ENCODE peak calls at places on chromosomes 2 and 18, in four cellular contexts. One of them, this sample, is unnamed.

GRCh38 chr2:236095502-236095901 is 72.7 kb downstream of the GBX2 start:
- DNase-seq in HT-29: no peak
- DNase-seq in SW480: no peak
- DNase-seq in NCI-H2029 treated with DMSO at 0.1 percent for 48 hours: no peak
- DNase-seq in this sample: no peak

GRCh38 chr2:70854416-70854815 is 18.8 kb upstream of the CD207 start:
- DNase-seq in NCI-H2029 treated with DMSO at 0.1 percent for 48 hours: no peak
- DNase-seq in SW480: no peak
- DNase-seq in HT-29: no peak
- DNase-seq in this sample: no peak

GRCh38 chr2:237122214-237122666 is 36.6 kb downstream of the COPS8 start:
- DNase-seq in HT-29: peak
- DNase-seq in NCI-H2029 treated with DMSO at 0.1 percent for 48 hours: peak
- DNase-seq in SW480: peak
- DNase-seq in this sample: peak

GRCh38 chr2:239811001-239811798 is 213.9 kb downstream of the NDUFA10 start:
- DNase-seq in SW480: no peak
- DNase-seq in NCI-H2029 treated with DMSO at 0.1 percent for 48 hours: no peak
- DNase-seq in HT-29: no peak
- DNase-seq in this sample: no peak

GRCh38 chr2:166350525-166350924 is 25.2 kb downstream of the SCN9A start:
- DNase-seq in HT-29: no peak
- DNase-seq in NCI-H2029 treated with DMSO at 0.1 percent for 48 hours: no peak
- DNase-seq in SW480: no peak
- DNase-seq in this sample: no peak

GRCh38 chr2:179070895-179071294 is 21.0 kb upstream of the CCDC141 start:
- DNase-seq in SW480: no peak
- DNase-seq in NCI-H2029 treated with DMSO at 0.1 percent for 48 hours: no peak
- DNase-seq in HT-29: no peak
- DNase-seq in this sample: no peak

GRCh38 chr2:85066874-85067351 is 66.3 kb upstream of the TCF7L1 start:
- DNase-seq in NCI-H2029 treated with DMSO at 0.1 percent for 48 hours: peak
- DNase-seq in HT-29: peak
- DNase-seq in SW480: peak
- DNase-seq in this sample: peak

GRCh38 chr2:216777637-216778273 is 82.1 kb downstream of the TNP1 start:
- DNase-seq in HT-29: peak
- DNase-seq in SW480: peak
- DNase-seq in NCI-H2029 treated with DMSO at 0.1 percent for 48 hours: peak
- DNase-seq in this sample: peak

GRCh38 chr2:78465707-78466106 is 559.8 kb upstream of the REG3G start:
- DNase-seq in NCI-H2029 treated with DMSO at 0.1 percent for 48 hours: no peak
- DNase-seq in SW480: peak
- DNase-seq in HT-29: peak
- DNase-seq in this sample: no peak

GRCh38 chr2:237254369-237254861 is 159.5 kb downstream of the COL6A3 start:
- DNase-seq in SW480: no peak
- DNase-seq in HT-29: no peak
- DNase-seq in NCI-H2029 treated with DMSO at 0.1 percent for 48 hours: no peak
- DNase-seq in this sample: no peak

GRCh38 chr2:159973325-159973724 is 89.1 kb downstream of the PLA2R1 start:
- DNase-seq in HT-29: no peak
- DNase-seq in NCI-H2029 treated with DMSO at 0.1 percent for 48 hours: no peak
- DNase-seq in SW480: no peak
- DNase-seq in this sample: no peak

GRCh38 chr2:124283090-124283489 is 258.0 kb downstream of the CNTNAP5 start:
- DNase-seq in HT-29: peak
- DNase-seq in NCI-H2029 treated with DMSO at 0.1 percent for 48 hours: peak
- DNase-seq in SW480: peak
- DNase-seq in this sample: no peak

GRCh38 chr18:36499938-36500337 is 202.4 kb downstream of the FHOD3 start:
- DNase-seq in HT-29: no peak
- DNase-seq in NCI-H2029 treated with DMSO at 0.1 percent for 48 hours: no peak
- DNase-seq in SW480: peak
- DNase-seq in this sample: no peak

GRCh38 chr2:74951211-74951754 is 7.2 kb upstream of the POLE4 start:
- DNase-seq in HT-29: no peak
- DNase-seq in NCI-H2029 treated with DMSO at 0.1 percent for 48 hours: no peak
- DNase-seq in SW480: no peak
- DNase-seq in this sample: no peak

GRCh38 chr2:240348522-240348921 is 86.9 kb upstream of the GPC1 start:
- DNase-seq in NCI-H2029 treated with DMSO at 0.1 percent for 48 hours: peak
- DNase-seq in HT-29: no peak
- DNase-seq in SW480: no peak
- DNase-seq in this sample: no peak

GRCh38 chr2:183025993-183026392 is 12.3 kb downstream of the NCKAP1 start:
- DNase-seq in HT-29: no peak
- DNase-seq in SW480: no peak
- DNase-seq in NCI-H2029 treated with DMSO at 0.1 percent for 48 hours: no peak
- DNase-seq in this sample: no peak

GRCh38 chr2:39686470-39686869 is 20.8 kb downstream of the TMEM178A start:
- DNase-seq in SW480: no peak
- DNase-seq in NCI-H2029 treated with DMSO at 0.1 percent for 48 hours: no peak
- DNase-seq in HT-29: no peak
- DNase-seq in this sample: peak

GRCh38 chr2:47946593-47946992 is 40.3 kb upstream of the FBXO11 start:
- DNase-seq in HT-29: no peak
- DNase-seq in SW480: no peak
- DNase-seq in NCI-H2029 treated with DMSO at 0.1 percent for 48 hours: no peak
- DNase-seq in this sample: no peak

GRCh38 chr18:5527603-5528002 is 16.2 kb downstream of the EPB41L3 start:
- DNase-seq in HT-29: no peak
- DNase-seq in SW480: no peak
- DNase-seq in NCI-H2029 treated with DMSO at 0.1 percent for 48 hours: no peak
- DNase-seq in this sample: no peak

GRCh38 chr2:106108351-106108750 is 85.8 kb downstream of the UXS1 start:
- DNase-seq in NCI-H2029 treated with DMSO at 0.1 percent for 48 hours: no peak
- DNase-seq in SW480: no peak
- DNase-seq in HT-29: peak
- DNase-seq in this sample: no peak

GRCh38 chr18:68874361-68874760 is 76.5 kb downstream of the CCDC102B start:
- DNase-seq in NCI-H2029 treated with DMSO at 0.1 percent for 48 hours: no peak
- DNase-seq in SW480: no peak
- DNase-seq in HT-29: no peak
- DNase-seq in this sample: no peak

GRCh38 chr2:3179208-3179607 is 198.4 kb downstream of the EIPR1 start:
- DNase-seq in SW480: no peak
- DNase-seq in HT-29: peak
- DNase-seq in NCI-H2029 treated with DMSO at 0.1 percent for 48 hours: no peak
- DNase-seq in this sample: peak

GRCh38 chr18:49976810-49977209 is 163.5 kb upstream of the ACAA2 start:
- DNase-seq in HT-29: no peak
- DNase-seq in SW480: no peak
- DNase-seq in NCI-H2029 treated with DMSO at 0.1 percent for 48 hours: no peak
- DNase-seq in this sample: no peak

GRCh38 chr18:22858121-22858520 is 75.0 kb upstream of the RBBP8 start:
- DNase-seq in SW480: no peak
- DNase-seq in HT-29: no peak
- DNase-seq in NCI-H2029 treated with DMSO at 0.1 percent for 48 hours: no peak
- DNase-seq in this sample: no peak

GRCh38 chr18:54173980-54174611 is 50.4 kb downstream of the MBD2 start:
- DNase-seq in NCI-H2029 treated with DMSO at 0.1 percent for 48 hours: no peak
- DNase-seq in HT-29: no peak
- DNase-seq in SW480: no peak
- DNase-seq in this sample: no peak

GRCh38 chr2:21175895-21176646 is 52.3 kb downstream of the TDRD15 start:
- DNase-seq in NCI-H2029 treated with DMSO at 0.1 percent for 48 hours: no peak
- DNase-seq in HT-29: peak
- DNase-seq in SW480: no peak
- DNase-seq in this sample: no peak

This sample was measured in WTC11.